ENCODE peak calls at places on chromosomes 12 and 14, in four cellular contexts. B, W, X and I are unnamed samples.
A peak's percentile ranks its signal among the peaks of the same experiment; 100 is the strongest.

GRCh38 chr12:88876867-88877266 is 296.6 kb upstream of the KITLG start:
- DNase-seq in B (no peak), W (no peak), X (no peak), I (no peak)

GRCh38 chr14:76720382-76720813 is 40.9 kb upstream of the VASH1 start:
- DNase-seq in B (peak; percentile 34), W (no peak), X (no peak), I (peak; percentile 36)

GRCh38 chr12:91507754-91508153 is 325.1 kb upstream of the DCN start:
- DNase-seq in B (no peak), W (no peak), X (no peak), I (no peak)

GRCh38 chr12:96445743-96446655 is 43.4 kb upstream of the CFAP54 start:
- DNase-seq in B (peak; percentile 53), W (peak; percentile 23), X (no peak), I (no peak)

GRCh38 chr12:127594351-127594970 is 672.5 kb upstream of the TMEM132C start:
- DNase-seq in B (no peak), W (no peak), X (peak; percentile 38), I (no peak)

GRCh38 chr12:78236264-78236663 is 405.6 kb downstream of the NAV3 start:
- DNase-seq in B (no peak), W (no peak), X (no peak), I (no peak)

GRCh38 chr14:93337884-93338283 is 5.0 kb upstream of the BTBD7 start:
- DNase-seq in B (no peak), W (no peak), X (no peak), I (no peak)

GRCh38 chr12:30378307-30378706 is 317.4 kb downstream of the IPO8 start:
- DNase-seq in B (no peak), W (no peak), X (no peak), I (no peak)

GRCh38 chr14:95993768-95994592 is 45.2 kb upstream of the C14orf132 start:
- DNase-seq in B (peak; percentile 17), W (peak; percentile 47), X (peak; percentile 60), I (peak; percentile 39)

DNA sequence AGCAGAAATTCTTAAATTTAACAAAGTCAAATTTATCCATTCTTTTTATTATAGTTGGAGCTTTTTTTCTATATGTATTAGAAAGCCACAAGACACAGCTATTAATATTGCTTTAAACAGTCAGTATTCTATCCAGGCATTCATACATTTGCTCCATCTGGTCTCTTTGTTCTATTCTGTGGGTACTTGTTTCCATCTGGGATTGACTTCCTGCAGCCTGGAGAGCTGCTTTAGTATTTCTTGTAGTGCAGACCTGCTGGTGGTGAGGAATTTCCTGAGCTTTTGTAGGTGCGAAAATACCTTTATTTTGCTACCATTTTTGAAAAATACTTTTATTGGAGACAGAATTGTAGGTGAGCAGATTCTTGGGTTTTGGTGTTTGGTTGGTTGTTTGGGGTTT is 29.0 kb downstream of the CCDC60 start:
- DNase-seq in B (no peak), W (no peak), X (no peak), I (no peak)
- H3K4me3 ChIP-seq in B (no peak overlapping the region), W (no peak overlapping the region), X (no peak overlapping the region), I (no peak overlapping the region)

GRCh38 chr12:23141335-23141734 is 516.4 kb downstream of the ETNK1 start:
- DNase-seq in B (no peak), W (no peak), X (no peak), I (no peak)

GRCh38 chr12:23139026-23139425 is 514.1 kb downstream of the ETNK1 start:
- DNase-seq in B (no peak), W (no peak), X (no peak), I (no peak)

DNA sequence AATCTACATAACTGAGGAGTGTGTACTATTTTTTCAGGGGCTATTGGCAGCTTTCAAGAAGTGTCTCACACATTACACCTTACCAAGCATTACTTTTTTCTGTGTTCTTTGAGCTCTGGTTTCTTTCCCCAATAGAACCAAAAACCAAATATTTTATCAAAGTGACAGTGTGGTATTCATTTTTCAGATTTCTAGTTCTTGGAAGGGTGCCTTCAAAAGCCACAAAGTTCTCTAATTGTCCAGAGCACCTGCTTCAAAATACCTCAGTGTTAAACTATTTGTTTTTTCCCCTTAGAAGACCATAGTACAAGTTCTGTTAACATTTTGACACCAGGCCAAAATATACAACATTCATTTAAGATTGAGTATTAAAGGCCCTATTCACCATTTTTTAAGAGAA is 515.7 kb downstream of the ETNK1 start:
- DNase-seq in B (no peak), W (no peak), X (no peak), I (no peak)
- TF ChIP-seq HDAC6 in B (no peak), W (no peak), X (no peak), I (no peak)

DNA sequence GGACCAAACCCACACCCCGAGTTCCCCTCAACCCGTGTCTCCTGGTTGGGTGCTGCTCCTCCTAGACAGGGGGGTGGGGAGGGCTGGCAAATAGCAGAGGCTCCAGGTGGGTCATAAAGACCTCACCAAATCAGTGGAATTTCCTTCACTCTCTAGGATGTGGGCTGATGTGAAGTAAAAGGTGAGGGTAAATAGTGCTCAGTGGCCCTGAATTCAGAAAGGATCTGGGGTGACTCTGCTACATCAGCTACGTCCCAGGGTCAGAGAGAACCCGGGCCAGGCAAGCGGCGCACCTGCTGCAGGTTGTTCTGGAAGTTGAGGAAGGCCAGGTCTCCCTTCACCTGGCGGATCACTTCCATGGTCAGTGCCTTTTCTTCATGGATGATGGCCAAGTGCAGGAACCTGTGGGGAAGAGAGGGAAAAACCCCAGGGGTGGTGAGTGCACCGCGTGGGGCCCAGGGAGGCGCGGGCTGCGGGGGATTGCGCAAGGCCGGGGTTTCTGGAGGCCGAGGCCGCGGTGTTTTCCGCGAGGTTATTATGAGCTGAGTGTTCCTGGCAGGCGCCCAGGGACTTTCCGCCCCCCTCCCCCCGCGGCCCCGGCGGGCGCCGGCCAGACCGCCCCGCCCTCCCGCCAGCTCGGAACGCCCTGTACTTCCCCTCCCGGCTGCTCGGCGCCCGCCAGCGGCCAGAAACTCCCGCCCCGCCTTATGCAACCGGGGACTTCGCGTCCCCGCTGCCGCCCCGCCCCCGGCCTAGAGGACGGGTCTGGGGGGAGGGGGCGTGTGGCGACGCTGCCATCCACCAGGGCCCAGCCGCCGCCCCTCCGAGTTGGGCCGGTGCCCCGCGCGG is 928 bp downstream of the NFKBIA start:
- DNase-seq in B (no peak), W (peak; percentile 88), X (no peak), I (peak; percentile 98)
- TF ChIP-seq EP300 in B (peak; percentile 72), W (peak; percentile 31), X (no peak), I (peak; percentile 94)

GRCh38 chr14:64764641-64765520 is 60.7 kb downstream of the PLEKHG3 start:
- DNase-seq in B (no peak), W (peak; percentile 61), X (peak; percentile 61), I (peak; percentile 53)
- H3K4me3 ChIP-seq in B (no peak overlapping the region), W (no peak overlapping the region), X (peak overlapping the region; percentile 2), I (no peak overlapping the region)

GRCh38 chr12:46372852-46373302 is 304 bp upstream of the SLC38A2 start:
- DNase-seq in B (no peak), W (peak; percentile 96), X (no peak), I (no peak)

GRCh38 chr12:46374711-46375110 is 2.1 kb upstream of the SLC38A2 start:
- DNase-seq in B (no peak), W (no peak), X (no peak), I (no peak)

GRCh38 chr12:46372131-46372851 is at the start of gene SLC38A2:
- DNase-seq in B (no peak), W (peak; percentile 81), X (no peak), I (peak; percentile 84)

GRCh38 chr12:46373303-46374182 is 970 bp upstream of the SLC38A2 start:
- DNase-seq in B (no peak), W (peak; percentile 19), X (no peak), I (peak; percentile 72)

GRCh38 chr12:46374286-46374685 is 1.7 kb upstream of the SLC38A2 start:
- DNase-seq in B (no peak), W (no peak), X (no peak), I (no peak)
- TF ChIP-seq HDAC6 in B (no peak), W (no peak), X (no peak), I (no peak)

DNA sequence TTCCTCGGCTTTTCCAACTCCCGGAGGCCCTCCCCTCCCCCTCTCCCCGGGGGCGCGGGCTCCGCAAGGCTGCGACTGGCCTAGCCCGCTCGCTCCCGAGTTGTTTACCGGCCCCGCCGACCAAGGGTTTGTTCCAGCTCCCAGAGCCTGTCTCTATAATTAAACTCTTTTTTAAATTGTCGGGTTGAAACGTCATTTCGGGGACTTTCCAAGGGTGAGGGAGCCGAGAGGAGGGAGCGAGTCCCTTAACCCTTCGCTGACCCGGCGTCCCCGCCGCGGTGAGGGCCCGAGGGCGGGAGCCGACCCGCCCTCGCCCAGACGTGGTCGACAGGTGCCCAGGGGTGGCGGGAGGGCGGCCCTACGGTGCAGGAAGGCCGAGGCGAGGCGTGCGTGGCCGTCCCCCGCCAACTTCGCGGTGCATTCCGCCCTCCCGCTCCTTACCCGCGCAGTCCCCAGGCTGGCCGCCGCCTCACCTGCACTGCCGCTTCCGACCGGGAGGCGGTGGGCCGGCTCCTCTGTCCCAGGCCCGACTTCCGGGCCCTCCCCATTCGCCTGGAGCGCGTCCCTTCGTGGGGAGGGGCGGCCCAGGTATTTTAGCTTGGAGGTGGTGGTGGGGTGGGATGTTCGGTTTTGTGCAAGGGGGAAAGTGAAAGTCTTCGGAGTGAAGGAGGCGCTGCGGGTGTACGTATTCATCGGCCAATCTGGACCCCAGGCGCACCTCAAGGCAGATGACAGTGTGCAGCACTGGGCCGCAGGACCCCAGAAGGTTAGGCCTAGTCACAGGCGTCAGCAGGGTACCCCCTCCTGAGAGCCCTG is 2.9 kb upstream of the ZFP36L1 start:
- DNase-seq in B (no peak), W (peak; percentile 78), X (peak; percentile 87), I (peak; percentile 70)
- TF ChIP-seq EP300 in B (no peak), W (peak; percentile 2), X (no peak), I (no peak)

GRCh38 chr12:46368684-46369083 is 3.9 kb downstream of the SLC38A2 start:
- DNase-seq in B (no peak), W (no peak), X (no peak), I (no peak)

GRCh38 chr12:46366771-46367170 is 5.8 kb downstream of the SLC38A2 start:
- DNase-seq in B (no peak), W (no peak), X (no peak), I (no peak)

GRCh38 chr12:46368138-46368537 is 4.4 kb downstream of the SLC38A2 start:
- DNase-seq in B (no peak), W (no peak), X (no peak), I (peak; percentile 73)

GRCh38 chr12:46365951-46366379 is 6.6 kb downstream of the SLC38A2 start:
- DNase-seq in B (no peak), W (no peak), X (no peak), I (no peak)

GRCh38 chr12:46367351-46368029 is 5.1 kb downstream of the SLC38A2 start:
- DNase-seq in B (no peak), W (no peak), X (no peak), I (no peak)
- H3K4me3 ChIP-seq in B (peak overlapping the region; percentile 48), W (no peak overlapping the region), X (no peak overlapping the region), I (peak overlapping the region; percentile 84)